ENCODE peak calls at places on chromosome 1, in four cellular contexts. U is hepatocyte, Y is activated T-helper 1 cell treated with Interleukin-2 at 50 U/mL for 16 hours, R is heart right ventricle. E is an unnamed sample.

GRCh38 chr1:2496087-2496622 is 20.1 kb downstream of the PLCH2 start:
- DNase-seq in U (no peak), Y (no peak), R (no peak), E (no peak)

GRCh38 chr1:194105381-194105780 is 919.0 kb upstream of the B3GALT2 start:
- DNase-seq in U (no peak), Y (no peak), R (no peak), E (no peak)

GRCh38 chr1:182330303-182330702 is 61.3 kb downstream of the GLUL start:
- DNase-seq in U (peak), Y (no peak), R (no peak), E (no peak)

GRCh38 chr1:50658421-50659076 is 235.3 kb upstream of the DMRTA2 start:
- DNase-seq in U (no peak), Y (no peak), R (no peak), E (no peak)

GRCh38 chr1:93522721-93523120 is 74.8 kb downstream of the FNBP1L start:
- DNase-seq in U (no peak), Y (no peak), R (no peak), E (no peak)

GRCh38 chr1:97186381-97186780 is 464.8 kb downstream of the PTBP2 start:
- DNase-seq in U (no peak), Y (no peak), R (no peak), E (no peak)

GRCh38 chr1:45573231-45573804 is 10.5 kb upstream of the NASP start:
- DNase-seq in U (no peak), Y (no peak), R (no peak), E (no peak)

GRCh38 chr1:207952617-207953542 is 42.0 kb upstream of the CD34 start:
- DNase-seq in U (no peak), Y (no peak), R (no peak), E (no peak)

GRCh38 chr1:66335859-66336640 is 197.9 kb upstream of the SGIP1 start:
- DNase-seq in U (no peak), Y (peak), R (peak), E (peak)

GRCh38 chr1:201791051-201791774 is 37.7 kb upstream of the IPO9 start:
- DNase-seq in U (no peak), Y (no peak), R (peak), E (no peak)

GRCh38 chr1:169576934-169577331 is 9.3 kb downstream of the F5 start:
- DNase-seq in U (no peak), Y (no peak), R (no peak), E (no peak)

GRCh38 chr1:91278754-91279153 is 125.9 kb downstream of the HFM1 start:
- DNase-seq in U (peak), Y (no peak), R (no peak), E (no peak)

GRCh38 chr1:55970711-55971110 is 608.7 kb downstream of the PLPP3 start:
- DNase-seq in U (no peak), Y (no peak), R (no peak), E (no peak)

GRCh38 chr1:5998051-5998905 is 6.1 kb upstream of the NPHP4 start:
- DNase-seq in U (no peak), Y (no peak), R (no peak), E (no peak)

GRCh38 chr1:154860154-154860870 is 9.8 kb downstream of the KCNN3 start:
- DNase-seq in U (no peak), Y (no peak), R (no peak), E (no peak)

GRCh38 chr1:203103201-203103600 is 17.4 kb upstream of the MYOG start:
- DNase-seq in U (no peak), Y (no peak), R (no peak), E (no peak)

GRCh38 chr1:221117548-221117951 is 238.3 kb downstream of the HLX start:
- DNase-seq in U (peak), Y (no peak), R (peak), E (no peak)

GRCh38 chr1:109263234-109263596 is 13.9 kb downstream of the CELSR2 start:
- DNase-seq in U (no peak), Y (no peak), R (no peak), E (no peak)

GRCh38 chr1:6807782-6808181 is 22.5 kb downstream of the CAMTA1 start:
- DNase-seq in U (peak), Y (no peak), R (no peak), E (no peak)

GRCh38 chr1:150981177-150981804 is 801 bp upstream of the ANXA9 start:
- DNase-seq in U (peak), Y (no peak), R (no peak), E (no peak)

GRCh38 chr1:34640654-34641401 is 114.0 kb upstream of the GJB5 start:
- DNase-seq in U (no peak), Y (no peak), R (no peak), E (no peak)

GRCh38 chr1:51616903-51617708 is at the start of gene OSBPL9:
- DNase-seq in U (peak), Y (peak), R (peak), E (peak)

GRCh38 chr1:42841010-42841409 is 5.4 kb upstream of the ZNF691 start:
- DNase-seq in U (no peak), Y (no peak), R (no peak), E (no peak)

GRCh38 chr1:153801786-153802697 is 26.8 kb downstream of the SLC27A3 start:
- DNase-seq in U (no peak), Y (no peak), R (no peak), E (no peak)

GRCh38 chr1:202155478-202156021 is 4.9 kb downstream of the PTPN7 start:
- DNase-seq in U (peak), Y (no peak), R (no peak), E (peak)

GRCh38 chr1:198118136-198118535 is 38.7 kb upstream of the NEK7 start:
- DNase-seq in U (peak), Y (no peak), R (peak), E (no peak)

GRCh38 chr1:156923565-156924477 is 3.4 kb downstream of the LRRC71 start:
- DNase-seq in U (no peak), Y (no peak), R (no peak), E (no peak)

GRCh38 chr1:21536223-21536622 is 27.0 kb downstream of the ALPL start:
- DNase-seq in U (no peak), Y (no peak), R (no peak), E (no peak)

GRCh38 chr1:93670141-93670540 is 11.5 kb downstream of the BCAR3 start:
- DNase-seq in U (no peak), Y (no peak), R (peak), E (no peak)

GRCh38 chr1:15799004-15799867 is 8.2 kb downstream of the UQCRHL start:
- DNase-seq in U (peak), Y (no peak), R (peak), E (no peak)

GRCh38 chr1:171206956-171207355 is 21.9 kb downstream of the FMO2 start:
- DNase-seq in U (no peak), Y (no peak), R (no peak), E (no peak)

GRCh38 chr1:111563619-111564018 is 56.0 kb upstream of the RAP1A start:
- DNase-seq in U (no peak), Y (no peak), R (no peak), E (no peak)

GRCh38 chr1:40703316-40703715 is 11.8 kb downstream of the NFYC start:
- DNase-seq in U (no peak), Y (no peak), R (no peak), E (no peak)

GRCh38 chr1:223730471-223730870 is 18.1 kb downstream of the CAPN2 start:
- DNase-seq in U (no peak), Y (no peak), R (no peak), E (no peak)

GRCh38 chr1:172699111-172699510 is 40.2 kb downstream of the FASLG start:
- DNase-seq in U (no peak), Y (peak), R (no peak), E (peak)

GRCh38 chr1:44008259-44008658 is 16.9 kb downstream of the CCDC24 start:
- DNase-seq in U (no peak), Y (no peak), R (no peak), E (no peak)

GRCh38 chr1:183580281-183580682 is 10.0 kb downstream of the NCF2 start:
- DNase-seq in U (no peak), Y (no peak), R (peak), E (no peak)

GRCh38 chr1:87451229-87451900 is 122.7 kb downstream of the LMO4 start:
- DNase-seq in U (no peak), Y (no peak), R (no peak), E (no peak)